ENCODE peak calls at places on chromosome 10, in seven cellular contexts. C is Peyer's patch, B is GM23338, V is lung, Z is BJ, W is SK-N-SH, R is thoracic aorta. Y is an unnamed sample.

GRCh38 chr10:19815478-19816419 is 483 bp upstream of the PLXDC2 start:
- DNase-seq in C (peak; percentile 71), B (peak; percentile 91), V (peak; percentile 69), Z (no peak), W (peak; percentile 75), R (peak; percentile 59), Y (peak; percentile 83)

GRCh38 chr10:101062231-101063161 is 707 bp downstream of the KAZALD1 start:
- DNase-seq in C (peak; percentile 80), B (peak; percentile 85), V (peak; percentile 53), Z (no peak), W (peak; percentile 59), R (no peak), Y (no peak)

GRCh38 chr10:44063686-44064085 is 321.2 kb downstream of the CXCL12 start:
- DNase-seq in C (no peak), B (no peak), V (no peak), Z (no peak), W (no peak), R (no peak), Y (no peak)

GRCh38 chr10:97584798-97585438 is 729 bp downstream of the HOGA1 start:
- DNase-seq in C (no peak), B (no peak), V (no peak), Z (no peak), W (peak; percentile 18), R (no peak), Y (no peak)

GRCh38 chr10:31062856-31063255 is 31.2 kb upstream of the ZNF438 start:
- DNase-seq in C (no peak), B (no peak), V (no peak), Z (no peak), W (no peak), R (no peak), Y (no peak)

GRCh38 chr10:29595636-29596225 is 39.0 kb downstream of the SVIL start:
- DNase-seq in C (no peak), B (no peak), V (no peak), Z (no peak), W (no peak), R (no peak), Y (no peak)

GRCh38 chr10:103751696-103752287 is 103.6 kb downstream of the SH3PXD2A start:
- DNase-seq in C (no peak), B (no peak), V (no peak), Z (no peak), W (no peak), R (no peak), Y (no peak)

GRCh38 chr10:63116452-63117072 is 16.6 kb upstream of the NRBF2 start:
- DNase-seq in C (no peak), B (no peak), V (no peak), Z (no peak), W (no peak), R (no peak), Y (no peak)

GRCh38 chr10:13597909-13598308 is 11.1 kb downstream of the PRPF18 start:
- DNase-seq in C (no peak), B (no peak), V (no peak), Z (no peak), W (no peak), R (no peak), Y (no peak)

GRCh38 chr10:43208147-43209063 is 58.5 kb downstream of the RASGEF1A start:
- DNase-seq in C (peak; percentile 36), B (no peak), V (no peak), Z (no peak), W (peak; percentile 12), R (no peak), Y (no peak)

GRCh38 chr10:63901228-63901627 is 380.0 kb downstream of the REEP3 start:
- DNase-seq in C (no peak), B (peak; percentile 64), V (no peak), Z (no peak), W (no peak), R (no peak), Y (no peak)

GRCh38 chr10:90977855-90978486 is 57.1 kb upstream of the ANKRD1 start:
- DNase-seq in C (no peak), B (no peak), V (no peak), Z (no peak), W (no peak), R (no peak), Y (no peak)

GRCh38 chr10:61899045-61899444 is 2.5 kb upstream of the ARID5B start:
- DNase-seq in C (no peak), B (no peak), V (no peak), Z (no peak), W (peak; percentile 33), R (no peak), Y (no peak)

GRCh38 chr10:88278912-88279311 is 304.2 kb downstream of the RNLS start:
- DNase-seq in C (no peak), B (no peak), V (peak; percentile 38), Z (no peak), W (no peak), R (no peak), Y (no peak)

GRCh38 chr10:62749104-62749683 is 55.3 kb upstream of the ADO start:
- DNase-seq in C (no peak), B (no peak), V (no peak), Z (no peak), W (no peak), R (no peak), Y (no peak)

GRCh38 chr10:29375888-29376287 is 87.0 kb downstream of the LYZL1 start:
- DNase-seq in C (no peak), B (no peak), V (no peak), Z (no peak), W (no peak), R (no peak), Y (no peak)

GRCh38 chr10:13961096-13961495 is 369.6 kb downstream of the FRMD4A start:
- DNase-seq in C (no peak), B (no peak), V (no peak), Z (peak; percentile 95), W (no peak), R (no peak), Y (no peak)

GRCh38 chr10:62063795-62064472 is 162.4 kb downstream of the ARID5B start:
- DNase-seq in C (no peak), B (no peak), V (no peak), Z (no peak), W (no peak), R (no peak), Y (no peak)

GRCh38 chr10:80609331-80609730 is 71.6 kb downstream of the SH2D4B start:
- DNase-seq in C (no peak), B (no peak), V (no peak), Z (no peak), W (no peak), R (no peak), Y (peak; percentile 78)

GRCh38 chr10:5229019-5229418 is 32.4 kb downstream of the AKR1C4 start:
- DNase-seq in C (no peak), B (no peak), V (no peak), Z (no peak), W (no peak), R (no peak), Y (no peak)

GRCh38 chr10:132904169-132904813 is 38.1 kb downstream of the CFAP46 start:
- DNase-seq in C (peak; percentile 46), B (peak; percentile 70), V (no peak), Z (no peak), W (peak; percentile 90), R (no peak), Y (no peak)

DNA sequence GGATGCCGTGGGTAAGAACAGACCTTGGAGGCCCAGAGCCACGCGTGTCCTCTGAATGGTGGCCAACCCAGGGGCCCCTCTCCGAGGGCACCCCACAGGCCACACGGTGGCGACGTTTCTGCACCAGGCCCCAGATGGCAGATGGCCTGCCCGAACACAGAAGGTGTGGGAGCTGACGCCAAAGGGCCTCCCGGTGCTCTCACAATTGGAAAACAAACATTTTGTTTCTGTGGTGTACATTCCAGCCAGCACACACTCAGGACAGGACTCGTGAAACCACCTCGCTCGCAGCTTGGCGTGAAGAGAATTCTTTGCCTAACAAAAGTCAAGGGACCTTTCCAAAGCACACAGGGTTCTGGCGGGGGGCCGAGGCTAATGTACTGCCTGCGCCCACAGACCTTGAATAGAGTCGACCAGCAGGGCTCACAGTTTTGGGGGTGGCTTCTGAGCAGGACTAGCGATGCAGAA is 112.1 kb downstream of the FAM53B start:
- DNase-seq in C (no peak), B (peak; percentile 65), V (peak; percentile 87), Z (no peak), W (peak; percentile 58), R (no peak), Y (no peak)
- TF ChIP-seq CTCF in C (no peak), B (peak; percentile 82), V (peak; percentile 11), Z (peak; percentile 38), W (no peak), R (peak; percentile 32), Y (no peak)

GRCh38 chr10:121698902-121699301 is 100.7 kb upstream of the FGFR2 start:
- DNase-seq in C (no peak), B (no peak), V (no peak), Z (no peak), W (no peak), R (no peak), Y (no peak)

GRCh38 chr10:121695731-121696464 is 97.7 kb upstream of the FGFR2 start:
- DNase-seq in C (no peak), B (no peak), V (no peak), Z (no peak), W (no peak), R (no peak), Y (no peak)

GRCh38 chr10:121694966-121695340 is 96.7 kb upstream of the FGFR2 start:
- DNase-seq in C (no peak), B (no peak), V (no peak), Z (no peak), W (peak; percentile 68), R (no peak), Y (no peak)

GRCh38 chr10:121698336-121698735 is 100.1 kb upstream of the FGFR2 start:
- DNase-seq in C (no peak), B (no peak), V (no peak), Z (no peak), W (no peak), R (no peak), Y (no peak)

GRCh38 chr10:121696854-121697253 is 98.6 kb upstream of the FGFR2 start:
- DNase-seq in C (peak; percentile 53), B (peak; percentile 87), V (no peak), Z (no peak), W (peak; percentile 45), R (no peak), Y (no peak)
- TF ChIP-seq CTCF in C (no peak), B (peak; percentile 74), V (no peak), Z (peak; percentile 25), W (peak; percentile 52), R (peak; percentile 37), Y (no peak)

GRCh38 chr10:111824128-111824527 is 359.4 kb downstream of the GPAM start:
- DNase-seq in C (no peak), B (no peak), V (no peak), Z (no peak), W (no peak), R (no peak), Y (no peak)
- TF ChIP-seq CTCF in C (no peak), B (no peak), V (no peak), Z (no peak), W (no peak), R (no peak), Y (no peak)

DNA sequence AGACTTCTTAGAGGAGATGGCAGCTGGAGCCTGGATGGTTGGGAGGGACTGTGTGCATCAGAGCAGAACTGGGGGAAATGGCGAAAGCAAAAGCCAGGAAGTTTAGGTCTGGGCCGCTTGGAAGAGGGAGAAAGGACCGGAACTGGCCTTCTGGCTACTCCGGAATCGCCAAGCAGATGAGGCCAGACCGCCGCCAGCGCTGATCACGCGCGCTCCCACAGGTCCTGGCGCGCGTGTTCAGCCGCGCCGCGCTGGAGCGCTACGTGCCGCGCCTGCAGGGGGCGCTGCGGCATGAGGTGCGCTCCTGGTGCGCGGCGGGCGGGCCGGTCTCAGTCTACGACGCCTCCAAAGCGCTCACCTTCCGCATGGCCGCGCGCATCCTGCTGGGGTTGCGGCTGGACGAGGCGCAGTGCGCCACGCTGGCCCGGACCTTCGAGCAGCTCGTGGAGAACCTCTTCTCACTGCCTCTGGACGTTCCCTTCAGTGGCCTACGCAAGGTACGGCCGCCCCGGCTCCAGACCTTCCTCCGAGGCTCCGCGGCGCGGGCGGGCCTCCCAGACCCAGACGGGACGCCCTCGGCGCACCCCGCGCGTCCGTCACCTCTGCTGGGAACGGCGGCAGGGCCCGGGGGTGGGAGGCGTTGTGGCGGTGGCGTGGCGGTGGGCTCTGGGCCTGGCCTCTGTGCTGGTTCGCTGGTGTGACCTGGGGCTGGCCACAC is 2.1 kb downstream of the CYP26C1 start:
- DNase-seq in C (no peak), B (peak; percentile 85), V (no peak), Z (no peak), W (peak; percentile 30), R (no peak), Y (no peak)
- TF ChIP-seq CTCF in C (no peak), B (peak; percentile 76), V (no peak), Z (peak; percentile 48), W (peak; percentile 13), R (peak; percentile 53), Y (no peak)

Y was measured in lower leg skin.